ENCODE peak calls at places on chromosome 4, in five cellular contexts. A is MM.1S, O is SK-N-SH, G is astrocyte, W is testis. Z is an unnamed sample.

GRCh38 chr4:71441186-71442169 is 102.7 kb downstream of the SLC4A4 start:
- DNase-seq in O (no peak), G (peak; percentile 55), A (peak; percentile 24), W (no peak), Z (no peak)

GRCh38 chr4:184895012-184895795 is 69.4 kb upstream of the ACSL1 start:
- DNase-seq in O (no peak), W (no peak), A (no peak), G (no peak), Z (no peak)

GRCh38 chr4:182142146-182143085 is 100.8 kb upstream of the TENM3 start:
- DNase-seq in O (no peak), A (no peak), W (peak; percentile 36), G (peak; percentile 71), Z (peak; percentile 27)

GRCh38 chr4:53841711-53842110 is 222.7 kb downstream of the CHIC2 start:
- DNase-seq in A (no peak), O (no peak), G (peak; percentile 31), W (no peak), Z (no peak)

GRCh38 chr4:44493924-44494323 is 45.3 kb upstream of the KCTD8 start:
- DNase-seq in G (peak; percentile 3), O (peak; percentile 8), W (no peak), A (peak; percentile 36), Z (peak; percentile 46)

GRCh38 chr4:83096397-83096796 is 18.1 kb downstream of the PLAC8 start:
- DNase-seq in O (no peak), A (no peak), W (no peak), G (no peak), Z (no peak)

GRCh38 chr4:41976775-41977516 is 4.6 kb upstream of the DCAF4L1 start:
- DNase-seq in W (no peak), A (no peak), O (no peak), G (no peak), Z (no peak)

GRCh38 chr4:100147684-100148083 is 42.6 kb downstream of the DDIT4L start:
- DNase-seq in G (no peak), W (no peak), O (no peak), A (no peak), Z (no peak)

GRCh38 chr4:168892456-168892855 is 117.6 kb downstream of the CBR4 start:
- DNase-seq in A (no peak), O (no peak), W (no peak), G (no peak), Z (no peak)

GRCh38 chr4:183288955-183289354 is 31.1 kb downstream of the CLDN22 start:
- DNase-seq in O (no peak), W (no peak), A (no peak), G (no peak), Z (no peak)
- H3K36me3 ChIP-seq in O (peaks cover 46% of the 10 kb centered on the region), W (no peaks in the 10 kb centered on the region), A (no peaks in the 10 kb centered on the region), G (peaks cover 26% of the 10 kb centered on the region), Z (peaks cover 24% of the 10 kb centered on the region)

GRCh38 chr4:48194986-48195773 is 61.1 kb upstream of the TXK start:
- DNase-seq in A (peak; percentile 57), W (no peak), G (peak; percentile 52), O (peak; percentile 9), Z (no peak)
- H3K4me3 ChIP-seq in A (peak overlapping the region; percentile 86), W (no peak overlapping the region), G (no peak overlapping the region), O (no peak overlapping the region), Z (no peak overlapping the region)

GRCh38 chr4:84750956-84751275 is 168.0 kb downstream of the CDS1 start:
- DNase-seq in W (no peak), A (no peak), G (no peak), O (peak; percentile 7), Z (no peak)
- H3K4me1 ChIP-seq in W (no peaks in the 10 kb centered on the region), A (peaks cover 3% of the 10 kb centered on the region), G (no peaks in the 10 kb centered on the region), O (no peaks in the 10 kb centered on the region), Z (no peaks in the 10 kb centered on the region)

GRCh38 chr4:4422856-4423485 is 36.1 kb downstream of the NSG1 start:
- DNase-seq in W (no peak), G (no peak), A (no peak), O (no peak), Z (no peak)

GRCh38 chr4:4418676-4419370 is 31.9 kb downstream of the NSG1 start:
- DNase-seq in O (no peak), A (no peak), W (peak; percentile 8), G (no peak), Z (no peak)

GRCh38 chr4:4420421-4420820 is 33.5 kb downstream of the NSG1 start:
- DNase-seq in A (no peak), W (no peak), O (no peak), G (no peak), Z (no peak)

GRCh38 chr4:4419896-4420295 is 33.0 kb downstream of the NSG1 start:
- DNase-seq in A (no peak), O (no peak), G (no peak), W (no peak), Z (no peak)

DNA sequence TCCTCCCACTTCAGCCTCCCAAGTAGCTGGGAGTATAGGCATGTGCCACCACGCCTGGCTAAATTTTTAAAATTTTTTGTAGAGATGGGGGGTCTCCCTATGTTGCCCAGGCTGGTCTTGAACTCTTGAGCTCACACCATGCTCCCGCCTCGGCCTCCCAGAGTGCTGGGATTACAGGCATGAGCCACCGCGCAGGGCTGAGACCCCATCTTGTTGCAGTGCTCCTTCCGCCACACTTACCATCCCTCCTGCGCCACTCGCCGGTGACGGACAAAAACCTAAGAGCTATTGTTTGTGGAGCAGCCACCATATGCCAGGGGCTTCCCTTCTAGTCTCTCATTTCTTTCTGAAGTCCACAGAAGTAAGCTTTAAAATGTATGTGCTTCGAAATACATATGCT is 34.5 kb downstream of the NSG1 start:
- DNase-seq in A (no peak), W (no peak), O (no peak), G (no peak), Z (no peak)
- H3K36me3 ChIP-seq in A (peaks cover 5% of the 10 kb centered on the region), W (no peaks in the 10 kb centered on the region), O (peaks cover 50% of the 10 kb centered on the region), G (peaks cover 16% of the 10 kb centered on the region), Z (peaks cover 48% of the 10 kb centered on the region)

Z was measured in HAP-1.